ENCODE peak calls at places on chromosome 10, in seven cellular contexts. Q, G, X, Z, V, Y and L are unnamed samples.

GRCh38 chr10:13758761-13759160 is 172.0 kb downstream of the PRPF18 start:
- DNase-seq in V (no peak), Y (no peak), Z (no peak), Q (no peak), G (no peak), X (no peak), L (no peak)

GRCh38 chr10:110613996-110614495 is 30.1 kb upstream of the RBM20 start:
- DNase-seq in Z (no peak), V (no peak), Y (no peak), X (no peak), G (no peak), Q (no peak), L (no peak)

GRCh38 chr10:129193148-129193547 is 273.9 kb upstream of the MGMT start:
- DNase-seq in G (no peak), X (no peak), Z (no peak), Q (no peak), V (peak; percentile 60), Y (peak; percentile 6), L (no peak)

GRCh38 chr10:31977440-31978157 is 49.0 kb upstream of the ARHGAP12 start:
- DNase-seq in Q (no peak), Y (no peak), V (peak; percentile 82), X (no peak), Z (no peak), G (peak; percentile 63), L (peak; percentile 3)

GRCh38 chr10:119003572-119004289 is 25.8 kb upstream of the NANOS1 start:
- DNase-seq in G (no peak), Y (no peak), Z (no peak), V (no peak), Q (no peak), X (no peak), L (no peak)

GRCh38 chr10:27884185-27884630 is 114.7 kb downstream of the ODAD2 start:
- DNase-seq in X (no peak), Z (no peak), Y (no peak), G (no peak), Q (no peak), V (no peak), L (no peak)

GRCh38 chr10:72461085-72461484 is 106.4 kb upstream of the DNAJB12 start:
- DNase-seq in Z (no peak), Q (no peak), Y (no peak), X (no peak), V (no peak), G (no peak), L (no peak)

GRCh38 chr10:132449051-132449825 is 52.2 kb downstream of the PWWP2B start:
- DNase-seq in X (no peak), Q (no peak), Y (no peak), Z (no peak), V (no peak), G (peak; percentile 41), L (peak; percentile 57)

GRCh38 chr10:30056281-30056680 is 3.1 kb downstream of the JCAD start:
- DNase-seq in Z (no peak), V (no peak), Y (no peak), Q (no peak), X (no peak), G (no peak), L (no peak)

GRCh38 chr10:128016423-128017060 is 109.6 kb downstream of the PTPRE start:
- DNase-seq in Q (no peak), Z (no peak), X (no peak), V (no peak), G (no peak), Y (no peak), L (no peak)

GRCh38 chr10:68095176-68095575 is 14.1 kb upstream of the MYPN start:
- DNase-seq in Y (no peak), Q (no peak), X (no peak), Z (no peak), G (peak; percentile 94), V (peak; percentile 81), L (no peak)

GRCh38 chr10:114548662-114549061 is 109.4 kb downstream of the ABLIM1 start:
- DNase-seq in G (peak; percentile 59), Y (peak; percentile 72), V (peak; percentile 55), Q (no peak), X (peak; percentile 56), Z (peak; percentile 56), L (peak; percentile 43)

GRCh38 chr10:22550732-22551131 is 163.6 kb downstream of the PIP4K2A start:
- DNase-seq in X (peak; percentile 39), Y (peak; percentile 88), V (peak; percentile 40), Q (peak; percentile 10), G (peak; percentile 29), Z (peak; percentile 16), L (peak; percentile 58)

GRCh38 chr10:43340619-43341018 is 30.8 kb upstream of the FXYD4 start:
- DNase-seq in Y (no peak), Q (no peak), G (peak; percentile 95), V (no peak), X (peak; percentile 56), Z (peak; percentile 65), L (no peak)

GRCh38 chr10:70587045-70587658 is 15.4 kb downstream of the PRF1 start:
- DNase-seq in Y (no peak), G (no peak), V (no peak), X (no peak), Z (no peak), Q (no peak), L (no peak)

GRCh38 chr10:99883523-99883922 is 101.1 kb downstream of the ABCC2 start:
- DNase-seq in Z (no peak), X (no peak), V (no peak), Y (no peak), Q (no peak), G (no peak), L (no peak)
- TF ChIP-seq EZH2phosphoT487 in Z (no peak), X (no peak), V (no peak), Y (no peak), Q (no peak), G (no peak), L (no peak)

DNA sequence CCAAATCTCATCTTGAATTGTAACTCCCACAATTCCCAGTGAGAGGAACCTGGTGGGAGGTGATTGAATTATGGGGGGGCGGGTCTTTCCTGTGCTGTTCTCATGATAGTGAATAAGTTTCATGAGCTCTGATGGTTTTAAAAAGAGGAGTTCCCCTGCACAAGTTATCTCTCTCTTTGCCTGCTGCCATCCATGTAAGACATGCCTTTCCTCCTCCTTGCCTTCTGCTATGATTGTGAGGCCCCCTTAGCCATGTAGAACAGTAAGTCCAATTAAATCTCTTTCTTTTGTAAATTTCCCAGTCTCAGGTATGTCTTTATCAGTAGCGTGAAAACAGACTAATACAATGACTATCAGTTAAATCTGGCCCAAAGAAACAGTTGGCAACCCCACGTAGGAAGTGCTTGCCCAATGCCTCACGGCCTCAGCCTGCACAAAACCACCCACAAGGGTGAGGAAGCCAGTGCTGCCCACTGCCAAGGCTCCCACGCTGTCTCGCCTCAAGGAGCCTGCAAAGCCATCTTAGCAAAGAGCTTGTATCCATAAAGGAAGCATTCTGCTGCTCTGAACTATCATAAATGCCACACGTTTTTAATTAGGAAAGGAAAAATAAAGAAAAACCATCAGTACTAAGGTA is 64.6 kb downstream of the PIK3AP1 start:
- DNase-seq in X (no peak), Q (no peak), Y (no peak), V (no peak), G (no peak), Z (no peak), L (no peak)
- H3K4me1 ChIP-seq in X (no peaks in the 10 kb centered on the region), Q (peaks cover 7% of the 10 kb centered on the region), Y (no peaks in the 10 kb centered on the region), V (no peaks in the 10 kb centered on the region), G (no peaks in the 10 kb centered on the region), Z (no peaks in the 10 kb centered on the region), L (peaks cover 39% of the 10 kb centered on the region)

GRCh38 chr10:48464871-48465736 is 139.8 kb downstream of the ARHGAP22 start:
- DNase-seq in Y (peak; percentile 23), Q (no peak), V (no peak), G (no peak), X (no peak), Z (no peak), L (no peak)
- TF ChIP-seq EZH2phosphoT487 in Y (no peak), Q (no peak), V (no peak), G (no peak), X (no peak), Z (no peak), L (no peak)

GRCh38 chr10:96671207-96671890 is 49.0 kb downstream of the PIK3AP1 start:
- DNase-seq in Y (no peak), V (no peak), G (no peak), X (no peak), Z (no peak), Q (no peak), L (no peak)
- H3K4me1 ChIP-seq in Y (no peaks in the 10 kb centered on the region), V (no peaks in the 10 kb centered on the region), G (peaks cover 6% of the 10 kb centered on the region), X (peaks cover 39% of the 10 kb centered on the region), Z (peaks cover 26% of the 10 kb centered on the region), Q (peaks cover 19% of the 10 kb centered on the region), L (peaks cover 89% of the 10 kb centered on the region)

GRCh38 chr10:80739963-80740715 is 202.4 kb downstream of the SH2D4B start:
- DNase-seq in X (no peak), Q (no peak), Y (peak; percentile 67), Z (no peak), V (no peak), G (no peak), L (no peak)
- TF ChIP-seq EZH2phosphoT487 in X (no peak), Q (no peak), Y (no peak), Z (no peak), V (no peak), G (no peak), L (no peak)